ENCODE peak calls at places on chromosomes 13 and 19, in nine cellular contexts. One of them, this sample, is unnamed. For H3K4me1, the result is how much of the 10 kb centered on the place peaks cover.

GRCh38 chr19:2695288-2695866 is 7.1 kb downstream of the GNG7 start:
- DNase-seq in tibial artery: no peak
- DNase-seq in pancreas: no peak
- DNase-seq in kidney: no peak
- DNase-seq in IMR-90: no peak
- DNase-seq in tibial nerve: no peak
- DNase-seq in H1: no peak
- DNase-seq in ascending aorta: no peak
- DNase-seq in uterus: no peak
- DNase-seq in this sample: no peak

GRCh38 chr19:35582760-35583159 is 3.2 kb upstream of the PMIS2 start:
- DNase-seq in tibial artery: no peak
- DNase-seq in tibial nerve: no peak
- DNase-seq in uterus: no peak
- DNase-seq in ascending aorta: no peak
- DNase-seq in kidney: no peak
- DNase-seq in H1: no peak
- DNase-seq in IMR-90: no peak
- DNase-seq in pancreas: no peak
- DNase-seq in this sample: no peak

GRCh38 chr19:48461982-48462655 is 6.7 kb downstream of the KCNJ14 start:
- DNase-seq in tibial nerve: no peak
- DNase-seq in H1: peak
- DNase-seq in pancreas: no peak
- DNase-seq in ascending aorta: no peak
- DNase-seq in tibial artery: no peak
- DNase-seq in IMR-90: no peak
- DNase-seq in kidney: peak
- DNase-seq in uterus: no peak
- DNase-seq in this sample: no peak

GRCh38 chr19:14361824-14362223 is 19.4 kb upstream of the ADGRE5 start:
- DNase-seq in IMR-90: no peak
- DNase-seq in tibial nerve: no peak
- DNase-seq in H1: peak
- DNase-seq in kidney: no peak
- DNase-seq in pancreas: no peak
- DNase-seq in uterus: peak
- DNase-seq in tibial artery: no peak
- DNase-seq in ascending aorta: no peak
- DNase-seq in this sample: no peak

GRCh38 chr13:73141292-73141771 is 82.5 kb downstream of the KLF5 start:
- DNase-seq in tibial artery: no peak
- DNase-seq in pancreas: no peak
- DNase-seq in H1: no peak
- DNase-seq in kidney: no peak
- DNase-seq in uterus: no peak
- DNase-seq in ascending aorta: no peak
- DNase-seq in tibial nerve: no peak
- DNase-seq in IMR-90: peak
- DNase-seq in this sample: no peak

GRCh38 chr13:112928958-112929777 is 39.8 kb upstream of the MCF2L start:
- DNase-seq in kidney: no peak
- DNase-seq in H1: no peak
- DNase-seq in pancreas: no peak
- DNase-seq in ascending aorta: no peak
- DNase-seq in uterus: no peak
- DNase-seq in tibial nerve: no peak
- DNase-seq in tibial artery: no peak
- DNase-seq in IMR-90: peak
- DNase-seq in this sample: no peak

GRCh38 chr13:34731486-34731885 is 210.6 kb upstream of the NBEA start:
- DNase-seq in tibial nerve: no peak
- DNase-seq in IMR-90: no peak
- DNase-seq in uterus: no peak
- DNase-seq in ascending aorta: no peak
- DNase-seq in kidney: no peak
- DNase-seq in pancreas: no peak
- DNase-seq in H1: no peak
- DNase-seq in tibial artery: no peak
- DNase-seq in this sample: no peak

GRCh38 chr13:21590231-21590630 is 13.7 kb downstream of the MICU2 start:
- DNase-seq in uterus: no peak
- DNase-seq in ascending aorta: no peak
- DNase-seq in tibial artery: no peak
- DNase-seq in H1: no peak
- DNase-seq in tibial nerve: no peak
- DNase-seq in pancreas: no peak
- DNase-seq in IMR-90: peak
- DNase-seq in kidney: no peak
- DNase-seq in this sample: no peak

GRCh38 chr13:52004508-52005183 is 6.6 kb downstream of the ATP7B start:
- DNase-seq in kidney: no peak
- DNase-seq in pancreas: no peak
- DNase-seq in uterus: no peak
- DNase-seq in ascending aorta: no peak
- DNase-seq in IMR-90: no peak
- DNase-seq in H1: no peak
- DNase-seq in tibial nerve: no peak
- DNase-seq in tibial artery: no peak
- DNase-seq in this sample: no peak

GRCh38 chr19:35963514-35963913 is 27.3 kb downstream of the LRFN3 start:
- DNase-seq in kidney: no peak
- DNase-seq in uterus: no peak
- DNase-seq in IMR-90: peak
- DNase-seq in pancreas: peak
- DNase-seq in tibial artery: no peak
- DNase-seq in ascending aorta: no peak
- DNase-seq in tibial nerve: no peak
- DNase-seq in H1: peak
- DNase-seq in this sample: no peak

GRCh38 chr19:49205114-49205513 is 47.5 kb downstream of the TRPM4 start:
- DNase-seq in kidney: peak
- DNase-seq in IMR-90: no peak
- DNase-seq in H1: no peak
- DNase-seq in ascending aorta: no peak
- DNase-seq in pancreas: no peak
- DNase-seq in tibial artery: no peak
- DNase-seq in tibial nerve: no peak
- DNase-seq in uterus: no peak
- DNase-seq in this sample: no peak

GRCh38 chr19:29492761-29493160 is 33.0 kb upstream of the VSTM2B start:
- DNase-seq in tibial artery: no peak
- DNase-seq in uterus: no peak
- DNase-seq in tibial nerve: no peak
- DNase-seq in IMR-90: peak
- DNase-seq in ascending aorta: no peak
- DNase-seq in kidney: no peak
- DNase-seq in pancreas: no peak
- DNase-seq in H1: peak
- DNase-seq in this sample: no peak

GRCh38 chr19:41913476-41914190 is 14.6 kb downstream of the ERFL start:
- DNase-seq in ascending aorta: no peak
- DNase-seq in uterus: no peak
- DNase-seq in H1: no peak
- DNase-seq in kidney: no peak
- DNase-seq in IMR-90: no peak
- DNase-seq in tibial nerve: no peak
- DNase-seq in tibial artery: no peak
- DNase-seq in pancreas: no peak
- DNase-seq in this sample: peak

GRCh38 chr19:18203408-18203862 is 407 bp downstream of the RAB3A start:
- DNase-seq in tibial artery: no peak
- DNase-seq in ascending aorta: peak
- DNase-seq in kidney: peak
- DNase-seq in H1: no peak
- DNase-seq in IMR-90: no peak
- DNase-seq in pancreas: peak
- DNase-seq in uterus: no peak
- DNase-seq in tibial nerve: no peak
- DNase-seq in this sample: peak

GRCh38 chr13:50645092-50645491 is 198.4 kb downstream of the DLEU7 start:
- DNase-seq in IMR-90: no peak
- DNase-seq in tibial nerve: no peak
- DNase-seq in ascending aorta: no peak
- DNase-seq in uterus: no peak
- DNase-seq in tibial artery: no peak
- DNase-seq in pancreas: no peak
- DNase-seq in kidney: no peak
- DNase-seq in H1: no peak
- DNase-seq in this sample: no peak

GRCh38 chr19:23932878-23933277 is 18.2 kb downstream of the ZNF726 start:
- DNase-seq in tibial artery: no peak
- DNase-seq in H1: no peak
- DNase-seq in kidney: no peak
- DNase-seq in uterus: no peak
- DNase-seq in ascending aorta: no peak
- DNase-seq in pancreas: no peak
- DNase-seq in tibial nerve: no peak
- DNase-seq in IMR-90: no peak
- DNase-seq in this sample: no peak

GRCh38 chr13:50222569-50223332 is 207.5 kb downstream of the KCNRG start:
- DNase-seq in tibial nerve: peak
- DNase-seq in pancreas: peak
- DNase-seq in kidney: peak
- DNase-seq in IMR-90: peak
- DNase-seq in tibial artery: peak
- DNase-seq in uterus: peak
- DNase-seq in ascending aorta: peak
- DNase-seq in H1: no peak
- DNase-seq in this sample: peak

GRCh38 chr13:23630349-23631093 is 60.3 kb downstream of the TNFRSF19 start:
- DNase-seq in pancreas: no peak
- DNase-seq in tibial nerve: no peak
- DNase-seq in uterus: no peak
- DNase-seq in tibial artery: no peak
- DNase-seq in IMR-90: no peak
- DNase-seq in kidney: no peak
- DNase-seq in H1: no peak
- DNase-seq in ascending aorta: no peak
- DNase-seq in this sample: no peak

GRCh38 chr19:45584332-45585157 is at the start of gene OPA3:
- DNase-seq in ascending aorta: peak
- DNase-seq in uterus: peak
- DNase-seq in pancreas: peak
- DNase-seq in H1: peak
- DNase-seq in tibial nerve: peak
- DNase-seq in kidney: peak
- DNase-seq in tibial artery: peak
- DNase-seq in IMR-90: peak
- DNase-seq in this sample: peak
- TF ChIP-seq CTCF in ascending aorta: no peak
- TF ChIP-seq CTCF in uterus: no peak
- TF ChIP-seq CTCF in pancreas: no peak
- TF ChIP-seq CTCF in H1: no peak
- TF ChIP-seq CTCF in tibial nerve: peak
- TF ChIP-seq CTCF in kidney: no peak
- TF ChIP-seq CTCF in tibial artery: no peak
- TF ChIP-seq CTCF in IMR-90: no peak
- TF ChIP-seq CTCF in this sample: no peak

GRCh38 chr13:110557610-110558305 is 3.8 kb downstream of the RAB20 start:
- DNase-seq in IMR-90: no peak
- DNase-seq in uterus: no peak
- DNase-seq in H1: no peak
- DNase-seq in tibial nerve: no peak
- DNase-seq in kidney: peak
- DNase-seq in pancreas: peak
- DNase-seq in tibial artery: no peak
- DNase-seq in ascending aorta: no peak
- DNase-seq in this sample: peak

GRCh38 chr13:110554946-110555345 is 6.6 kb downstream of the RAB20 start:
- DNase-seq in IMR-90: no peak
- DNase-seq in uterus: no peak
- DNase-seq in tibial artery: no peak
- DNase-seq in kidney: peak
- DNase-seq in pancreas: peak
- DNase-seq in tibial nerve: no peak
- DNase-seq in ascending aorta: no peak
- DNase-seq in H1: no peak
- DNase-seq in this sample: no peak

GRCh38 chr13:110556224-110556606 is 5.3 kb downstream of the RAB20 start:
- DNase-seq in tibial nerve: no peak
- DNase-seq in kidney: no peak
- DNase-seq in pancreas: no peak
- DNase-seq in ascending aorta: no peak
- DNase-seq in uterus: no peak
- DNase-seq in IMR-90: no peak
- DNase-seq in H1: no peak
- DNase-seq in tibial artery: no peak
- DNase-seq in this sample: no peak

GRCh38 chr13:110555601-110556223 is 5.8 kb downstream of the RAB20 start:
- DNase-seq in uterus: no peak
- DNase-seq in tibial nerve: no peak
- DNase-seq in kidney: no peak
- DNase-seq in H1: no peak
- DNase-seq in tibial artery: no peak
- DNase-seq in pancreas: peak
- DNase-seq in ascending aorta: no peak
- DNase-seq in IMR-90: no peak
- DNase-seq in this sample: peak

GRCh38 chr13:110557082-110557481 is 4.4 kb downstream of the RAB20 start:
- DNase-seq in tibial artery: no peak
- DNase-seq in uterus: no peak
- DNase-seq in tibial nerve: no peak
- DNase-seq in H1: no peak
- DNase-seq in kidney: no peak
- DNase-seq in pancreas: peak
- DNase-seq in IMR-90: no peak
- DNase-seq in ascending aorta: no peak
- DNase-seq in this sample: no peak
- H3K4me1 ChIP-seq in tibial artery: under half
- H3K4me1 ChIP-seq in uterus: under half
- H3K4me1 ChIP-seq in tibial nerve: under half
- H3K4me1 ChIP-seq in H1: under half
- H3K4me1 ChIP-seq in kidney: under half
- H3K4me1 ChIP-seq in pancreas: under half
- H3K4me1 ChIP-seq in IMR-90: under half
- H3K4me1 ChIP-seq in ascending aorta: under half
- H3K4me1 ChIP-seq in this sample: under half

DNA sequence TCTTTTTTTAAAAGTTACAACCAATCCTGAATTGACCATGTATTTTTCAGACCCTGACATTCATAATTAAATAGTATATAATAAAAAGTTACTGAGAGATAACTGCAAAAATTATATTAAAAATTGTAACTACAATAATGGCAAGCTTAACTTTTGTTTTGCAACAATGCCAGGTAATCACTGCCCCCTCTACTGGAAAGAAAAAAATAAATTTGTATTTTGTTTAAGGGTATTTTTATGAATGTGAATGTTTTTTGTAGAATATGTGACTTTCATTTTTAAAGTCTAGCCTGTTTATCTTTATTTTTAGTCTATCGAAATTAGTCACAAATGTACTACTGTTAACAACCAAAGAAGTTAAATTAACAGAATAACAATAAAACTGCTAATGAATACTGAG is 21.7 kb downstream of the MRPS31 start:
- DNase-seq in tibial nerve: no peak
- DNase-seq in kidney: no peak
- DNase-seq in ascending aorta: no peak
- DNase-seq in uterus: no peak
- DNase-seq in pancreas: no peak
- DNase-seq in tibial artery: no peak
- DNase-seq in H1: no peak
- DNase-seq in IMR-90: no peak
- DNase-seq in this sample: no peak
- TF ChIP-seq CTCF in tibial nerve: no peak
- TF ChIP-seq CTCF in kidney: no peak
- TF ChIP-seq CTCF in ascending aorta: no peak
- TF ChIP-seq CTCF in uterus: no peak
- TF ChIP-seq CTCF in pancreas: no peak
- TF ChIP-seq CTCF in tibial artery: no peak
- TF ChIP-seq CTCF in H1: no peak
- TF ChIP-seq CTCF in IMR-90: peak
- TF ChIP-seq CTCF in this sample: no peak

GRCh38 chr13:67829641-67830040 is 599.5 kb upstream of the PCDH9 start:
- DNase-seq in H1: no peak
- DNase-seq in ascending aorta: no peak
- DNase-seq in tibial nerve: no peak
- DNase-seq in IMR-90: no peak
- DNase-seq in pancreas: no peak
- DNase-seq in kidney: no peak
- DNase-seq in uterus: no peak
- DNase-seq in tibial artery: no peak
- DNase-seq in this sample: no peak
- H3K4me1 ChIP-seq in H1: under half
- H3K4me1 ChIP-seq in ascending aorta: under half
- H3K4me1 ChIP-seq in tibial nerve: under half
- H3K4me1 ChIP-seq in IMR-90: under half
- H3K4me1 ChIP-seq in pancreas: under half
- H3K4me1 ChIP-seq in kidney: under half
- H3K4me1 ChIP-seq in uterus: under half
- H3K4me1 ChIP-seq in tibial artery: under half
- H3K4me1 ChIP-seq in this sample: under half